ENCODE peak calls at places on chromosomes 13 and 19, in ten cellular contexts. E is GM20000; Y is D721Med; A is cerebellar nuclear complex; L is stimulated activated CD8-positive, alpha-beta memory T cell treated with anti-CD3 and anti-CD28 coated beads, Interleukin-4, amount 100 ng/mL, for 24 hours; X is AG08395; R is astrocyte of the spinal cord; C is posterior vena cava; Z is nephron progenitor cell; I is ELF-1. T is an unnamed sample.

GRCh38 chr13:28475916-28476725 is 18.8 kb downstream of the FLT1 start:
- DNase-seq in I (no peak), C (no peak), A (no peak), Y (no peak), L (no peak), Z (no peak), X (peak; percentile 66), R (peak; percentile 78), E (no peak), T (no peak)

GRCh38 chr13:39051157-39051556 is 12.9 kb downstream of the NHLRC3 start:
- DNase-seq in X (peak; percentile 35), C (no peak), E (peak; percentile 17), L (no peak), Y (no peak), Z (no peak), A (no peak), R (peak; percentile 59), I (no peak), T (peak; percentile 3)

GRCh38 chr13:84352946-84353345 is 470.7 kb upstream of the SLITRK1 start:
- DNase-seq in A (no peak), Y (no peak), X (no peak), I (no peak), C (no peak), R (peak; percentile 7), Z (no peak), E (no peak), L (no peak), T (no peak)

GRCh38 chr19:35309481-35310279 is 17.7 kb downstream of the MAG start:
- DNase-seq in Y (no peak), C (no peak), E (no peak), I (peak; percentile 93), A (no peak), R (no peak), Z (peak; percentile 68), L (no peak), X (no peak), T (no peak)

GRCh38 chr13:20505405-20506366 is 20.0 kb downstream of the CRYL1 start:
- DNase-seq in R (no peak), A (no peak), E (no peak), L (no peak), Y (no peak), I (no peak), C (no peak), X (no peak), Z (no peak), T (no peak)

GRCh38 chr13:109454167-109454917 is 332.0 kb downstream of the IRS2 start:
- DNase-seq in L (no peak), R (peak; percentile 44), E (no peak), Z (no peak), A (no peak), C (no peak), Y (no peak), I (no peak), X (peak; percentile 22), T (no peak)

GRCh38 chr19:3119782-3120380 is 16.0 kb upstream of the GNA15 start:
- DNase-seq in R (no peak), E (no peak), Y (no peak), I (no peak), X (no peak), A (no peak), L (no peak), Z (no peak), C (no peak), T (no peak)

GRCh38 chr19:29479941-29480340 is 45.9 kb upstream of the VSTM2B start:
- DNase-seq in A (no peak), R (no peak), L (no peak), X (no peak), Z (no peak), C (peak; percentile 17), E (no peak), I (no peak), Y (no peak), T (no peak)

GRCh38 chr13:51147732-51148131 is 36.7 kb upstream of the C13orf42 start:
- DNase-seq in L (no peak), E (no peak), X (no peak), I (no peak), R (no peak), A (no peak), C (no peak), Y (no peak), Z (no peak), T (no peak)